ENCODE peak calls at places on chromosomes 4 and X, in six cellular contexts. J, W, V, Z, B and T are unnamed samples.

GRCh38 chr4:117417856-117418255 is 332.5 kb upstream of the TRAM1L1 start:
- DNase-seq in V (no peak), W (no peak), J (no peak), B (no peak), Z (no peak), T (no peak)

GRCh38 chr4:118918388-118918787 is 29.7 kb downstream of the SYNPO2 start:
- DNase-seq in J (no peak), Z (no peak), W (no peak), B (no peak), V (no peak), T (no peak)

GRCh38 chr4:145679520-145679919 is 426 bp upstream of the C4orf51 start:
- DNase-seq in Z (peak), V (no peak), J (no peak), W (peak), B (no peak), T (no peak)

GRCh38 chrX:140664939-140665338 is 44.6 kb upstream of the LINC00632 start:
- DNase-seq in Z (no peak), B (peak), J (no peak), V (no peak), W (no peak), T (no peak)

GRCh38 chr4:182931691-182932297 is 14.6 kb upstream of the DCTD start:
- DNase-seq in B (no peak), V (no peak), J (no peak), W (no peak), Z (no peak), T (no peak)

GRCh38 chr4:3776166-3777032 is 10.2 kb downstream of the ADRA2C start:
- DNase-seq in W (no peak), B (no peak), Z (no peak), V (no peak), J (no peak), T (no peak)

GRCh38 chrX:2548731-2549423 is 48.1 kb upstream of the DHRSX start:
- DNase-seq in V (no peak), J (no peak), W (no peak), B (peak), Z (no peak), T (no peak)

GRCh38 chr4:77821775-77822174 is 2.6 kb upstream of the CNOT6L start:
- DNase-seq in Z (no peak), B (no peak), W (no peak), V (no peak), J (no peak), T (no peak)

GRCh38 chr4:8664031-8664805 is 71.7 kb downstream of the CPZ start:
- DNase-seq in W (no peak), B (no peak), J (peak), V (peak), Z (no peak), T (no peak)

GRCh38 chr4:174198396-174199179 is 84.9 kb downstream of the FBXO8 start:
- DNase-seq in W (no peak), V (no peak), B (no peak), J (no peak), Z (no peak), T (no peak)

GRCh38 chr4:304987-305680 is at the start of gene ZNF732:
- DNase-seq in W (peak), B (peak), Z (peak), V (peak), J (peak), T (peak)

GRCh38 chrX:120144178-120144844 is 14.1 kb upstream of the RHOXF2 start:
- DNase-seq in W (peak), J (peak), B (peak), V (no peak), Z (no peak), T (no peak)

GRCh38 chrX:953879-954482 is 258.5 kb downstream of the CRLF2 start:
- DNase-seq in W (no peak), Z (no peak), B (no peak), J (no peak), V (no peak), T (no peak)

GRCh38 chrX:42678133-42678532 is 99.8 kb downstream of the PPP1R2C start:
- DNase-seq in B (peak), W (no peak), Z (no peak), V (no peak), J (no peak), T (no peak)

GRCh38 chrX:21798677-21799219 is 40.7 kb upstream of the MBTPS2 start:
- DNase-seq in W (no peak), B (no peak), V (no peak), Z (no peak), J (no peak), T (no peak)

GRCh38 chr4:122744229-122744628 is 11.7 kb downstream of the BBS12 start:
- DNase-seq in J (no peak), W (no peak), B (no peak), Z (peak), V (no peak), T (no peak)

GRCh38 chr4:121148621-121149020 is 15.5 kb downstream of the TNIP3 start:
- DNase-seq in W (no peak), J (no peak), Z (no peak), V (no peak), B (no peak), T (no peak)

DNA sequence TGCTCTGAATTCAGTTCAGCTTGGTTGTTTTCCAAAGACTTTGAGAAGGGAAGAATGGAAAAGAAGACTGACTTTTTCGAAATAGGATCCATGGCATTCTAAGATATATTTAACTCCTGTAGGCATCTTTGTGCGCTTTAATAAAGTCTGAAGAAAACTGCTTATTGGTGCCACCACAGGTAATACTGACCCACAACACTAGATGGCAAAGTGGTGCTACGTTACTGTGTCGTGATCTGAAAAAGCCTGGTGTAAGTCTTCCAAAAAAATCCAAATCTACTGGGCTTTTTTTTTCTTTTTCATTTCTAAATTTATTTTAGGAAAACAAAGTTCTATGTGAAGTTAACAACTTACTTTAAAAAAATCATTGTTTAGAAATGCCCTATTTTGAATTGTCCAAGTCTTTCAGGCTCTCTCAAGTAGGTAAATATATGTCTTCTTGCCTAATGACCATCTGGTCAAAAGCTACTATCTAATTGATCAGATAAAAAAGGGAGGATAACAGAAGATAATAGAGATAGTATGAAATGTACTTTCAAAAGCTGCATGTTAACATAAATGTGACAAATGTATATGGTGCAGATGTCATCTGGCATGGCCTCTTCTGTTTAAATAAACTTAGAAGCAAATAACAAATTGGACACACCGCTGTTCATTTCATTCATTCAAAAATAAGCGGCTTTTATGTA is 47.0 kb upstream of the MID1IP1 start:
- DNase-seq in B (peak), W (peak), Z (no peak), V (no peak), J (no peak), T (no peak)
- TF ChIP-seq CTCF in B (peak), W (peak), Z (peak), V (peak), J (peak), T (peak)

DNA sequence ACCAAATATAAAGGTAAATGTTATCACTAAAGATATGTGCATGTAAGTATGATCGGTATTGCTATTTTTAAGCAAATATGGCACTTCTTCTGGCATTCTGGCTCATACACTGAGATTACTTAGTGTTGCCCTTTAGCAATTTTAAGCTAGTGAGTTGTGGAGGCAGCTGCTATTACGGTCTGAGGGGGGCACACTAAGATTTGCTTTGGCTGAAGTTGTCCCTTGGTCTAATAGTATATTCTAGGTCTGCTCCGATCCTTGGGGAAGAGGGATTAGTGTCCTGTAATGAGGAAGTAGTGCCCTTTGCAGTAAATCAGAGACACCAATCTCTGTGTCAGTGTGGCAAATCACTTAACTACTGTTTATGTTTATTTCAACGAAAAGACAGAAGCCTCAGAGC is 196.5 kb upstream of the FTHL17 start:
- DNase-seq in W (no peak), J (no peak), Z (no peak), B (no peak), V (no peak), T (no peak)
- TF ChIP-seq CTCF in W (no peak), J (no peak), Z (no peak), B (peak), V (peak), T (no peak)

GRCh38 chrX:114976321-114976720 is 41.1 kb downstream of the IL13RA2 start:
- DNase-seq in Z (no peak), V (no peak), J (no peak), W (no peak), B (no peak), T (no peak)
- TF ChIP-seq CTCF in Z (no peak), V (no peak), J (no peak), W (no peak), B (no peak), T (no peak)

GRCh38 chrX:143437439-143437838 is 79.8 kb downstream of the SPANXN3 start:
- DNase-seq in J (no peak), Z (no peak), W (peak), B (peak), V (no peak), T (no peak)
- TF ChIP-seq CTCF in J (no peak), Z (no peak), W (peak), B (peak), V (peak), T (no peak)

DNA sequence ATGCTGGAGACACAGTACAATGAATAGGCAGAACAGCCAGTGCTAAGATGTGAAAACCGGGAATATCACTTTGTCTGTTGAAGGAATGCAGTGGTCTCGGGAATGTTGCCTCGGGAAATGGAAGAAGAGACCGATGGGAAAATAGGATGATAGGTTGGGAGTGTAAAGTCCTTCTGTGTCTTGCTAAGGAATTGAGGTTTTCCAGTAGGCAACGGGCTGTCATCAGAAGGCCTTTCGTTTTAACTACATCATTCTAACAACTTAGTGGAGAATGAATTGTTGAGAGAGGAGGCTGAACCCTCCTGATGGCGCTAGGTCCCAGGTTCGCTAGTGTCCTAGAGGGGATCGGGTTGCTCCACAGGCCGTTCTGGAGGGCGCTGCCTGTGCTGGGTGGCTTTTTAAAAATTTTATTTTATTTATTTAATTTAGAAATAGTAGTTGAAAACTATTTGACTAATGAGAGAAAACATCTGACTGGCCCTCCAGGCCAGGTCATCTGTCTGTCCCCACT is 735 bp downstream of the VBP1 start:
- DNase-seq in W (peak), V (no peak), B (peak), J (no peak), Z (no peak), T (no peak)
- TF ChIP-seq CTCF in W (no peak), V (no peak), B (no peak), J (no peak), Z (no peak), T (no peak)

DNA sequence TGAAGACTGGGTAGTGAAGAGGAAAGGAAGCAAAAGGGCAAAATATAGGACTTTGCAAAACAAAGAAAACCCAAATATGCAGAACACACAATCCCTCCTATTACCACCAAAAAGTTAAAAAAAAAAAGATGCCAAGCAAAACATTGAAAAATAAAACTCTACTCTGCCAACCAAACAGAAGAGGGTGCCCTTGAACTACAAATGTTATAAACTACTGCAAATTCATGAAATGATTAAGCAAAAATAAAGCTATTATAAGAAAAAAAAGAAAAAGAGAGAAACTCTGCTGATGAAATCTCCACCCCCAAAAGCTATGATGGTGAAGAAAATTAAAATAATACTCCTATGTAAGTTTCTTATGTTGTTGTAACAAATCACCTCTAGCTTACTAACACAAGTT is 168.5 kb upstream of the STK26 start:
- DNase-seq in V (no peak), W (no peak), J (no peak), Z (no peak), B (peak), T (no peak)
- TF ChIP-seq CTCF in V (peak), W (peak), J (no peak), Z (no peak), B (peak), T (no peak)

GRCh38 chr4:109294468-109295020 is 7.9 kb downstream of the COL25A1 start:
- DNase-seq in Z (no peak), V (no peak), W (no peak), B (no peak), J (no peak), T (no peak)

GRCh38 chr4:109295081-109295480 is 7.4 kb downstream of the COL25A1 start:
- DNase-seq in B (no peak), V (no peak), J (no peak), W (no peak), Z (no peak), T (no peak)

GRCh38 chr4:109290918-109291317 is 11.5 kb downstream of the COL25A1 start:
- DNase-seq in B (no peak), W (no peak), J (no peak), V (no peak), Z (no peak), T (no peak)

GRCh38 chr4:109296545-109296944 is 5.9 kb downstream of the COL25A1 start:
- DNase-seq in V (no peak), J (no peak), Z (no peak), B (no peak), W (no peak), T (no peak)

GRCh38 chr4:109294006-109294405 is 8.5 kb downstream of the COL25A1 start:
- DNase-seq in B (peak), J (no peak), W (peak), Z (no peak), V (no peak), T (no peak)
- TF ChIP-seq CTCF in B (peak), J (no peak), W (peak), Z (no peak), V (peak), T (no peak)